ENCODE peak calls at places on chromosomes 5 and 9, in eight cellular contexts. Y is OCI-LY7, J is lower leg skin, S is astrocyte, V is hepatocyte, A is MM.1S, C is uterus, G is Calu3. O is an unnamed sample.

GRCh38 chr9:94441796-94442195 is 113.1 kb upstream of the PCAT7 start:
- DNase-seq in Y (no peak), J (no peak), S (no peak), V (no peak), A (no peak), C (no peak), G (no peak), O (no peak)

GRCh38 chr5:15601853-15602252 is 101.9 kb downstream of the FBXL7 start:
- DNase-seq in Y (no peak), J (no peak), S (no peak), V (no peak), A (no peak), C (no peak), G (no peak), O (no peak)

GRCh38 chr5:149257875-149258705 is 13.6 kb upstream of the AFAP1L1 start:
- DNase-seq in Y (no peak), J (no peak), S (peak), V (no peak), A (no peak), C (no peak), G (no peak), O (peak)

GRCh38 chr5:170211575-170212334 is 21.0 kb upstream of the C5orf58 start:
- DNase-seq in Y (no peak), J (no peak), S (no peak), V (no peak), A (no peak), C (no peak), G (no peak), O (no peak)

GRCh38 chr5:98504488-98504887 is 269.0 kb upstream of the RGMB start:
- DNase-seq in Y (no peak), J (no peak), S (no peak), V (peak), A (no peak), C (no peak), G (no peak), O (no peak)

GRCh38 chr5:151523335-151523734 is 67.8 kb downstream of the FAT2 start:
- DNase-seq in Y (peak), J (no peak), S (peak), V (peak), A (peak), C (no peak), G (peak), O (peak)

GRCh38 chr5:120614512-120614911 is 150.4 kb downstream of the PRR16 start:
- DNase-seq in Y (no peak), J (no peak), S (peak), V (no peak), A (no peak), C (no peak), G (no peak), O (peak)

GRCh38 chr9:131043097-131043496 is 34.1 kb downstream of the LAMC3 start:
- DNase-seq in Y (peak), J (no peak), S (no peak), V (peak), A (no peak), C (no peak), G (no peak), O (no peak)

GRCh38 chr9:77386187-77386586 is 208.9 kb downstream of the VPS13A start:
- DNase-seq in Y (no peak), J (no peak), S (peak), V (no peak), A (no peak), C (no peak), G (no peak), O (peak)

GRCh38 chr5:148796931-148797330 is 29.5 kb upstream of the ADRB2 start:
- DNase-seq in Y (no peak), J (no peak), S (no peak), V (no peak), A (no peak), C (no peak), G (no peak), O (no peak)

GRCh38 chr9:90009447-90009846 is 404.6 kb downstream of the GADD45G start:
- DNase-seq in Y (peak), J (no peak), S (no peak), V (no peak), A (no peak), C (no peak), G (no peak), O (no peak)

GRCh38 chr5:55540024-55540423 is 5.3 kb upstream of the PLPP1 start:
- DNase-seq in Y (no peak), J (no peak), S (peak), V (no peak), A (peak), C (no peak), G (no peak), O (peak)

GRCh38 chr9:124342402-124342945 is 72.8 kb downstream of the PSMB7 start:
- DNase-seq in Y (no peak), J (no peak), S (no peak), V (no peak), A (no peak), C (no peak), G (no peak), O (no peak)

GRCh38 chr5:147509041-147509709 is 693 bp downstream of the DPYSL3 start:
- DNase-seq in Y (no peak), J (no peak), S (no peak), V (peak), A (no peak), C (peak), G (peak), O (no peak)

GRCh38 chr5:59069438-59070079 is 486.7 kb downstream of the RAB3C start:
- DNase-seq in Y (no peak), J (peak), S (peak), V (peak), A (no peak), C (no peak), G (peak), O (peak)

GRCh38 chr9:16803648-16804047 is 66.8 kb downstream of the BNC2 start:
- DNase-seq in Y (no peak), J (no peak), S (no peak), V (no peak), A (no peak), C (no peak), G (no peak), O (no peak)

GRCh38 chr5:170468633-170469032 is 35.2 kb upstream of the KCNIP1 start:
- DNase-seq in Y (no peak), J (no peak), S (no peak), V (no peak), A (no peak), C (no peak), G (no peak), O (no peak)

GRCh38 chr5:172952034-172952511 is 7.2 kb upstream of the RPL26L1 start:
- DNase-seq in Y (no peak), J (no peak), S (peak), V (no peak), A (no peak), C (no peak), G (no peak), O (peak)

GRCh38 chr5:85647349-85648127 is 970.2 kb upstream of the COX7C start:
- DNase-seq in Y (no peak), J (no peak), S (no peak), V (no peak), A (no peak), C (no peak), G (no peak), O (no peak)

GRCh38 chr5:115735108-115735998 is 81.1 kb downstream of the CDO1 start:
- DNase-seq in Y (no peak), J (no peak), S (no peak), V (no peak), A (no peak), C (no peak), G (no peak), O (no peak)

GRCh38 chr9:129482521-129483466 is 138.1 kb downstream of the C9orf50 start:
- DNase-seq in Y (no peak), J (peak), S (peak), V (peak), A (no peak), C (peak), G (peak), O (peak)

GRCh38 chr9:137367506-137368430 is 55.2 kb downstream of the EXD3 start:
- DNase-seq in Y (no peak), J (no peak), S (no peak), V (no peak), A (no peak), C (peak), G (no peak), O (no peak)

GRCh38 chr9:71985070-71985956 is 73.9 kb downstream of the C9orf85 start:
- DNase-seq in Y (no peak), J (no peak), S (no peak), V (peak), A (no peak), C (no peak), G (no peak), O (no peak)

GRCh38 chr5:149956685-149957084 is 3.9 kb upstream of the SLC26A2 start:
- DNase-seq in Y (no peak), J (no peak), S (no peak), V (no peak), A (no peak), C (no peak), G (no peak), O (peak)

DNA sequence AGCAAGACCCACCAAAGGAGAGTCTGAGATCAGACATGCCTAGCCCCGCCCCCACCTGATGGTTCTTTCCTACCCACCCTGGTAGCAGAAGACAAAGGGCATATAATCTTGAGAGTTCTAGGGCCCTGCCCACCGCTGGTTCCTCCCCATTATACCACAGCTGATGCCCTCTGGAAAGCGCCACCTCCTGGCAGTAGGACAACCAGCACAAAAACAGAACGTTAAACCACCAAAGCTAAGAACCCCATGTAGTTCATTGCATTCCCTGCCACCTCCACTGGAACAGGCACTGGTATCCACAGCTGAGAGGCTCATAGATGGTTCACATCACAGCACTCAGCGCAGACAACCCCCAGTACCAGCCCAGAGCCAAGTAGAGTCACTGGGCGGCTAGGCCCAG is 81.2 kb upstream of the TRPC7 start:
- DNase-seq in Y (no peak), J (no peak), S (no peak), V (no peak), A (no peak), C (no peak), G (no peak), O (no peak)
- TF ChIP-seq CTCF in Y (peak), J (no peak), S (no peak), V (no peak), A (no peak), C (no peak), G (no peak), O (no peak)

GRCh38 chr5:75048457-75048953 is 3.9 kb downstream of the GCNT4 start:
- DNase-seq in Y (no peak), J (no peak), S (peak), V (no peak), A (peak), C (no peak), G (no peak), O (no peak)

GRCh38 chr5:75047356-75047755 is 5.0 kb downstream of the GCNT4 start:
- DNase-seq in Y (no peak), J (no peak), S (no peak), V (no peak), A (no peak), C (no peak), G (no peak), O (no peak)

GRCh38 chr5:75044406-75044805 is 8.0 kb downstream of the GCNT4 start:
- DNase-seq in Y (no peak), J (no peak), S (peak), V (no peak), A (no peak), C (no peak), G (no peak), O (no peak)

GRCh38 chr5:75045071-75045470 is 7.3 kb downstream of the GCNT4 start:
- DNase-seq in Y (no peak), J (no peak), S (no peak), V (no peak), A (no peak), C (no peak), G (no peak), O (no peak)

DNA sequence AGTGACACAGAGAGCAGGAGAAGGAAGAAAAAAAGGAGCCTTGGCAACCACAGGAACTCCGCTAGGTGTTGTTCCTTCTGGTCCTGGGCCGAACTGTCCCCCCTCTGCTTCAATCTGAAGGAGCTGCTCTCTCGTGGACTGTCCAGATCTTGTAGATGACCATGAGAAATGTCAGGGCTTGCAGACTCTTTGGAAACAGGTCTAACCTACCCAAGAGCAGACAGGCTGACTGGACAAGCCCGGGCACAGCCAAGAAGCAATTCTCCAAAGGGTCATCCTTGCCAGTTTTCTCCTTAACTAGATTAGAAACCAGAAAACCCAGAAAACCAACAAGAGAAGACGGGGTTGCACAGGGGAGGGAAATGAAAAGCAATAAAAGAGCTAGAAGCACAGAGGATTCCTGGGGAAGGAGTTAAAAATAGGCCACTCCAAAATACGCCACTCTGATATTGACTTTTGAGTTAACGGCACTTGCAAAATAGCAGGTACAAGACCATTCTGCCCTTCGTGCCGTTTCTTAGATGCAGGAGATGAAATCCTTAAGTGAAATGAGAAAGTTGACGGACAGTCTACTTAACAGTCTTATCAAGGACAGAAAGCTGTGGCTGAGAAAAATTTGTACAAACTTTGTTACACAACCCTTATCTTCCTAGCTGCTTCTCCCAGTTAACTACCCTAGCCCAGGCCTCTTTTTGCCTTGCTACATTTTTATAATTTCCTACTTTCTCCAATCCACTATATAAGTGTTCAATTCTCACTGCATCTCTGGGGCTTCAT is 5.8 kb downstream of the GCNT4 start:
- DNase-seq in Y (no peak), J (no peak), S (no peak), V (peak), A (no peak), C (no peak), G (no peak), O (no peak)
- TF ChIP-seq CTCF in Y (no peak), J (no peak), S (no peak), V (no peak), A (no peak), C (no peak), G (no peak), O (no peak)

GRCh38 chr9:132241483-132241839 is 79.6 kb downstream of the NTNG2 start:
- DNase-seq in Y (no peak), J (no peak), S (no peak), V (no peak), A (no peak), C (no peak), G (no peak), O (no peak)
- TF ChIP-seq CTCF in Y (no peak), J (no peak), S (no peak), V (no peak), A (no peak), C (no peak), G (no peak), O (no peak)

GRCh38 chr9:126391713-126392661 is 65.4 kb downstream of the MVB12B start:
- DNase-seq in Y (no peak), J (no peak), S (no peak), V (no peak), A (no peak), C (no peak), G (no peak), O (no peak)

GRCh38 chr9:126390923-126391322 is 64.3 kb downstream of the MVB12B start:
- DNase-seq in Y (no peak), J (no peak), S (no peak), V (no peak), A (no peak), C (no peak), G (no peak), O (no peak)

GRCh38 chr9:126392662-126393383 is 66.2 kb downstream of the MVB12B start:
- DNase-seq in Y (no peak), J (peak), S (no peak), V (no peak), A (no peak), C (no peak), G (no peak), O (no peak)

GRCh38 chr9:126388964-126389363 is 62.3 kb downstream of the MVB12B start:
- DNase-seq in Y (no peak), J (no peak), S (no peak), V (no peak), A (no peak), C (no peak), G (no peak), O (no peak)

GRCh38 chr9:126389958-126390357 is 63.3 kb downstream of the MVB12B start:
- DNase-seq in Y (no peak), J (no peak), S (no peak), V (no peak), A (no peak), C (no peak), G (no peak), O (no peak)
- TF ChIP-seq CTCF in Y (no peak), J (no peak), S (no peak), V (no peak), A (no peak), C (no peak), G (no peak), O (no peak)

GRCh38 chr9:86282979-86283535 is 719 bp upstream of the ISCA1 start:
- DNase-seq in Y (no peak), J (no peak), S (peak), V (peak), A (no peak), C (no peak), G (no peak), O (peak)

GRCh38 chr9:86288501-86288900 is 6.2 kb upstream of the ISCA1 start:
- DNase-seq in Y (no peak), J (no peak), S (no peak), V (no peak), A (no peak), C (no peak), G (no peak), O (no peak)

GRCh38 chr9:86285247-86285646 is 2.9 kb upstream of the ISCA1 start:
- DNase-seq in Y (no peak), J (no peak), S (no peak), V (no peak), A (no peak), C (no peak), G (no peak), O (no peak)

GRCh38 chr9:86286278-86286677 is 3.9 kb upstream of the ISCA1 start:
- DNase-seq in Y (no peak), J (no peak), S (no peak), V (no peak), A (no peak), C (no peak), G (no peak), O (no peak)

GRCh38 chr9:86287013-86287412 is 4.7 kb upstream of the ISCA1 start:
- DNase-seq in Y (peak), J (no peak), S (peak), V (peak), A (no peak), C (no peak), G (no peak), O (no peak)
- TF ChIP-seq CTCF in Y (peak), J (no peak), S (peak), V (peak), A (no peak), C (peak), G (no peak), O (peak)

GRCh38 chr5:168486136-168486879 is at the start of gene RARS1:
- DNase-seq in Y (peak), J (peak), S (peak), V (peak), A (peak), C (peak), G (peak), O (peak)
- TF ChIP-seq CTCF in Y (peak), J (no peak), S (peak), V (peak), A (peak), C (peak), G (peak), O (peak)

GRCh38 chr5:178235600-178235998 is 3.0 kb upstream of the PHYKPL start:
- DNase-seq in Y (no peak), J (no peak), S (no peak), V (no peak), A (no peak), C (no peak), G (no peak), O (no peak)

GRCh38 chr5:178234121-178234752 is 1.6 kb upstream of the PHYKPL start:
- DNase-seq in Y (no peak), J (no peak), S (no peak), V (no peak), A (no peak), C (no peak), G (no peak), O (no peak)

GRCh38 chr5:178236685-178237084 is 4.1 kb upstream of the PHYKPL start:
- DNase-seq in Y (no peak), J (peak), S (no peak), V (no peak), A (no peak), C (no peak), G (no peak), O (no peak)

GRCh38 chr5:178236126-178236525 is 3.5 kb upstream of the PHYKPL start:
- DNase-seq in Y (no peak), J (no peak), S (no peak), V (no peak), A (no peak), C (no peak), G (no peak), O (no peak)

GRCh38 chr5:178234753-178235599 is 2.4 kb upstream of the PHYKPL start:
- DNase-seq in Y (peak), J (peak), S (peak), V (peak), A (peak), C (peak), G (peak), O (peak)
- TF ChIP-seq CTCF in Y (peak), J (no peak), S (peak), V (peak), A (peak), C (peak), G (peak), O (peak)